ENCODE peak calls at places on chromosomes 6 and 20, in four cellular contexts. W is progenitor cell of endocrine pancreas, C is BJ, Q is fibroblast of lung. N is an unnamed sample.

GRCh38 chr20:49584418-49585382 is 16.8 kb upstream of the PTGIS start:
- DNase-seq in W (no peak), C (no peak), Q (no peak), N (no peak)

GRCh38 chr20:25316506-25317190 is 68.8 kb downstream of the PYGB start:
- DNase-seq in W (no peak), C (no peak), Q (no peak), N (no peak)

GRCh38 chr6:37566209-37566859 is 66.6 kb upstream of the CCDC167 start:
- DNase-seq in W (peak), C (no peak), Q (peak), N (no peak)

GRCh38 chr6:113591896-113592827 is 265.0 kb upstream of the MARCKS start:
- DNase-seq in W (no peak), C (no peak), Q (peak), N (no peak)

GRCh38 chr6:69835414-69836179 is 30.8 kb upstream of the COL19A1 start:
- DNase-seq in W (no peak), C (peak), Q (peak), N (peak)

GRCh38 chr6:97187951-97188350 is 95.1 kb downstream of the MMS22L start:
- DNase-seq in W (no peak), C (no peak), Q (no peak), N (no peak)

GRCh38 chr20:44019638-44020335 is 105.1 kb downstream of the TOX2 start:
- DNase-seq in W (no peak), C (no peak), Q (peak), N (no peak)

GRCh38 chr6:113011389-113011788 is 664.3 kb downstream of the RFPL4B start:
- DNase-seq in W (no peak), C (no peak), Q (peak), N (no peak)

GRCh38 chr6:3451498-3451897 is 5.4 kb downstream of the SLC22A23 start:
- DNase-seq in W (no peak), C (no peak), Q (no peak), N (no peak)

GRCh38 chr20:10221022-10221421 is 2.4 kb downstream of the SNAP25 start:
- DNase-seq in W (no peak), C (no peak), Q (no peak), N (no peak)

GRCh38 chr20:56788671-56789610 is 159.8 kb downstream of the TFAP2C start:
- DNase-seq in W (no peak), C (no peak), Q (no peak), N (no peak)

GRCh38 chr6:150169609-150170008 is 26.8 kb downstream of the PPP1R14C start:
- DNase-seq in W (no peak), C (peak), Q (peak), N (no peak)

GRCh38 chr6:100538086-100538485 is 73.4 kb upstream of the SIM1 start:
- DNase-seq in W (no peak), C (no peak), Q (no peak), N (no peak)

GRCh38 chr6:30160391-30160790 is 620 bp downstream of the TRIM10 start:
- DNase-seq in W (no peak), C (no peak), Q (no peak), N (no peak)

GRCh38 chr6:113120214-113120576 is 737.0 kb upstream of the MARCKS start:
- DNase-seq in W (no peak), C (peak), Q (peak), N (peak)

GRCh38 chr6:15036690-15037245 is 209.1 kb upstream of the JARID2 start:
- DNase-seq in W (no peak), C (no peak), Q (no peak), N (no peak)

GRCh38 chr6:18668994-18669393 is 281.8 kb downstream of the RNF144B start:
- DNase-seq in W (no peak), C (no peak), Q (no peak), N (no peak)

GRCh38 chr6:158329531-158329930 is 17.3 kb downstream of the TULP4 start:
- DNase-seq in W (no peak), C (no peak), Q (no peak), N (no peak)

GRCh38 chr6:35491558-35492541 is 5.0 kb downstream of the TEAD3 start:
- DNase-seq in W (no peak), C (no peak), Q (peak), N (no peak)

GRCh38 chr6:14441371-14441781 is 323.8 kb downstream of the CD83 start:
- DNase-seq in W (no peak), C (peak), Q (peak), N (peak)

GRCh38 chr6:141158740-141159139 is 974.0 kb upstream of the GJE1 start:
- DNase-seq in W (no peak), C (peak), Q (no peak), N (no peak)

GRCh38 chr6:169097336-169098052 is 156.2 kb downstream of the THBS2 start:
- DNase-seq in W (no peak), C (peak), Q (peak), N (peak)

GRCh38 chr6:159654483-159655098 is 38.5 kb downstream of the SOD2 start:
- DNase-seq in W (no peak), C (peak), Q (peak), N (peak)

GRCh38 chr20:14583413-14583812 is 246.0 kb upstream of the FLRT3 start:
- DNase-seq in W (no peak), C (no peak), Q (no peak), N (no peak)

GRCh38 chr20:48733296-48733790 is 94.5 kb downstream of the PREX1 start:
- DNase-seq in W (no peak), C (no peak), Q (no peak), N (no peak)

GRCh38 chr6:73577605-73578160 is 56.9 kb upstream of the EEF1A1 start:
- DNase-seq in W (no peak), C (no peak), Q (no peak), N (no peak)

GRCh38 chr6:43800746-43801488 is 30.9 kb downstream of the VEGFA start:
- DNase-seq in W (no peak), C (no peak), Q (no peak), N (no peak)

GRCh38 chr6:21438986-21439352 is 154.6 kb upstream of the SOX4 start:
- DNase-seq in W (no peak), C (no peak), Q (no peak), N (no peak)

GRCh38 chr20:49344975-49345374 is 67.1 kb upstream of the ZNFX1 start:
- DNase-seq in W (no peak), C (peak), Q (peak), N (peak)

GRCh38 chr6:40599580-40599979 is 12.4 kb upstream of the LRFN2 start:
- DNase-seq in W (peak), C (no peak), Q (no peak), N (no peak)

GRCh38 chr6:10529231-10529801 is 8.2 kb downstream of the GCNT2 start:
- DNase-seq in W (no peak), C (no peak), Q (no peak), N (no peak)

GRCh38 chr20:35192071-35192872 is 20.4 kb downstream of the PROCR start:
- DNase-seq in W (no peak), C (no peak), Q (no peak), N (no peak)

GRCh38 chr6:87473419-87473903 is 687 bp downstream of the SLC35A1 start:
- DNase-seq in W (no peak), C (no peak), Q (peak), N (peak)

GRCh38 chr20:62064788-62065668 is 653 bp downstream of the TAF4 start:
- DNase-seq in W (no peak), C (no peak), Q (no peak), N (no peak)

GRCh38 chr20:2578430-2579192 is 42.2 kb downstream of the TMC2 start:
- DNase-seq in W (no peak), C (no peak), Q (no peak), N (no peak)

GRCh38 chr6:48628316-48628715 is 517.3 kb upstream of the PTCHD4 start:
- DNase-seq in W (no peak), C (peak), Q (no peak), N (no peak)

GRCh38 chr6:48630511-48630910 is 519.5 kb upstream of the PTCHD4 start:
- DNase-seq in W (no peak), C (no peak), Q (no peak), N (no peak)

GRCh38 chr6:48626421-48626820 is 515.4 kb upstream of the PTCHD4 start:
- DNase-seq in W (no peak), C (no peak), Q (no peak), N (no peak)

DNA sequence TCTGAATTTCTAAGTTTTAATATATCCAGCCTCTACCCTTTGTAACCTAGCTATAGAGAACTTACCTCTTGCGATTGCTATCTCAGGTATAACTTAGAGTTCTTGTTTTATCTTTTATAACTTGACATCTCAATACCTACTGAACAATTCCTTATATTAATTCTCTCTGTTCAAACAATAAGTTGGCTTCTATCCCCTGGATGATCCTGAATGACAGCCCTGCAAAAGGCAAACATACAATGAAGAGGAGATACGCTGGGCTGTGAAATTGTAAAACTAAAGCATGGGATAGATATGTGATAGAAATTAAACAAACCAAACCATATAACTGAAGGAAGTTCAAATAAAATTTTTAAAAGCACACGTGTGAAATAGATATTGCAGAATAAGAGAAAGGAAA is 513.6 kb upstream of the PTCHD4 start:
- DNase-seq in W (no peak), C (no peak), Q (no peak), N (no peak)
- TF ChIP-seq CTCF in W (no peak), C (no peak), Q (no peak), N (no peak)

DNA sequence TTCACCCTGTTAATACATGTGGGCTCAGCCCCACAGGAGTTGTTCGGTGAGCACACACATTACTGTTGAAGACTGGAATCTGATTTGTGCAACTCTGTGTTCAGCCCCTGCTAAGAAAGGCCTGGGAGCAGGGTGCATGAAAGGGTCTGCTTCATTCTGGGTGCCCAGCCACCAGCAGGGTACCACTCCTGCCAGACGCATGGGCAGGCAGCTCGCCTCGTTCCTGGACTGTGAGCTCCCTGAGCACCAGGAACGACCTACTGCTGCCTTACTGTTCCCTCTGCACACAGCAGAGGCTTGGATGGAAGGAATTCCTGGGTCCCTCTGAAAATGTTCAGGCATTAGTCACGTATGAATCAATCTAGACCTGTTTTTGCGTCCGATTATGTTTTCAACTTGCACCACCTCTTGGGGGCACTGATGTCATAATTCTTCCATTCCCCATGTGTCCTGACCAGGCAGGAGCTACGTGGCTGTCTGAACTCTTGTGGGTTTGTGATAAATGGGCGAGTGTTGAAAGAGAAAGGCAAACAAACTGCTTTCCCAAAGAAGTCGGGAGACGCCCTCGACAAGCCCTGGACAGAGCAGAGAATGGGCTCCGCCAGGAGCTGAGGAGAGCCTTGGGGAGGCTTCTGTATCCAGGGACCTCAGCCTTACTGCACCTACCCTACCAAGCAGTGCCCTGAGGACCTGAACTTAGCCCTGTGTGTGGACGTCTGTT is 123.9 kb downstream of the LY86 start:
- DNase-seq in W (no peak), C (no peak), Q (peak), N (no peak)
- TF ChIP-seq CTCF in W (peak), C (no peak), Q (peak), N (no peak)

DNA sequence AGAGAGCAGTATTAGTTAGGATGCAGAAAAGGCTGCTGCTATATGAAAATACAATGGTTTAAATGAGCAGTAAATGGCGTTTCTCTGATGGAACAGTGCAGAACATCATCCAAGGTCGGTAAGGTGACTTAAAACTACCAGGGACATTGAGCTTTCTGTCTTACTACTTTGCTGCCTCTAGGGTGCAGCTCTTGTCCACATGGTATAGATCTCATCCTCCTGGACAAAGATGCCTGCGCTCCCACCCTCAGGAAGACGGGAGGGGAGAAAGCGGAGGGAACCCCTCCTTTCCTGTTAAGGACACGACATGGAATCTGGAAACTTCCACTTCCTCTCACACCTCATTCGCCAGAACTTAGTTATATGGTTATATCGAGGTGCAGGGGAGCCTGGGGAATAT is 224.4 kb upstream of the TSHZ2 start:
- DNase-seq in W (no peak), C (no peak), Q (peak), N (no peak)
- TF ChIP-seq CTCF in W (peak), C (no peak), Q (peak), N (peak)

GRCh38 chr20:36663026-36663425 is 17.0 kb upstream of the SLA2 start:
- DNase-seq in W (no peak), C (no peak), Q (no peak), N (no peak)

GRCh38 chr20:36670665-36671357 is 24.8 kb upstream of the SLA2 start:
- DNase-seq in W (no peak), C (no peak), Q (no peak), N (no peak)

DNA sequence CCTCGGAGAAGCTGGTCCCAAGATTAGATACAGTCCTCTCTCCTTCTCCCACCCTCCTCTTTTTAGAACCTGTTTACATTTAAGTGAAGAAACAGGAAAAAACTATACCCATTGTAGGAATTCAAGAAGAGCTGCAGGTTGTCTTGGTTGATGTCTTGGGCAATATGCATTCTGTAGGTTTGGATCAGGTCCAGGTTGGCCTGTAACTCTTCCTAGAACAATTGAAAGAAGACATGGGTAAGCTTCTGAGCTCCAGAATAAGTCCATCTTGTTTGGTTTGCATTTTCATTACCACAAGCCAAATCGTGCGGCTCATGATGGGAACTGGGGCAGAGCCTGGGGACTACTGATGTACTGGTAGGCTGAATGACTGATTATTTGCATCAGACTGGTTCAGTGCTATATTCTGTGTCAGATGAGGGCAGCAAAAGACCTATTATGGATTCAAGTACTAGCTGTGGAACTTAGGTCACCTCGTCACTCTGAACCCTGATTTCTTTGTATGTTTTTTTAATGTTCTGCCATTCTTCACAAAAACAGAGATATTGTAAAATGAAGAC is 20.3 kb upstream of the SLA2 start:
- DNase-seq in W (no peak), C (no peak), Q (peak), N (no peak)
- TF ChIP-seq CTCF in W (no peak), C (no peak), Q (peak), N (peak)

DNA sequence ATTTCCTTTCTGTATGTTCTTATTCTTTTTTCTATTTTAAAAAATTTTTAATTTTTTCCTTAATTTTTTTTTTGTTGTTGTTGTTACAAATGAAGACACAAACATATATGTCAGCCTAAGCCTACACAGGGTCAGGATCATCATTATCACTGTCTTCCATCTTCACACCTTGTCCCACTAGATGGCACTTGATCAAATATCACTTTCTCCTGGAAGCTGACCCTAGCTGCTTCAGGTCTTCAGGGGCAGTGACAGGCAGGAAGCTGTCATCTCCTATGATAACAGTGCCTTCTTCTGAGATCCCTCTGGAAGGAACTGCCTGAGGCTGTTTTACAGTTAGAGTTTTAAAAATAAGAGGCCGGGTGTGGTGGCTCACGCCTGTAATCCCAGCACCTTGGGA is 70.2 kb upstream of the EEF1E1 start:
- DNase-seq in W (no peak), C (no peak), Q (no peak), N (no peak)
- TF ChIP-seq CTCF in W (no peak), C (no peak), Q (no peak), N (no peak)

DNA sequence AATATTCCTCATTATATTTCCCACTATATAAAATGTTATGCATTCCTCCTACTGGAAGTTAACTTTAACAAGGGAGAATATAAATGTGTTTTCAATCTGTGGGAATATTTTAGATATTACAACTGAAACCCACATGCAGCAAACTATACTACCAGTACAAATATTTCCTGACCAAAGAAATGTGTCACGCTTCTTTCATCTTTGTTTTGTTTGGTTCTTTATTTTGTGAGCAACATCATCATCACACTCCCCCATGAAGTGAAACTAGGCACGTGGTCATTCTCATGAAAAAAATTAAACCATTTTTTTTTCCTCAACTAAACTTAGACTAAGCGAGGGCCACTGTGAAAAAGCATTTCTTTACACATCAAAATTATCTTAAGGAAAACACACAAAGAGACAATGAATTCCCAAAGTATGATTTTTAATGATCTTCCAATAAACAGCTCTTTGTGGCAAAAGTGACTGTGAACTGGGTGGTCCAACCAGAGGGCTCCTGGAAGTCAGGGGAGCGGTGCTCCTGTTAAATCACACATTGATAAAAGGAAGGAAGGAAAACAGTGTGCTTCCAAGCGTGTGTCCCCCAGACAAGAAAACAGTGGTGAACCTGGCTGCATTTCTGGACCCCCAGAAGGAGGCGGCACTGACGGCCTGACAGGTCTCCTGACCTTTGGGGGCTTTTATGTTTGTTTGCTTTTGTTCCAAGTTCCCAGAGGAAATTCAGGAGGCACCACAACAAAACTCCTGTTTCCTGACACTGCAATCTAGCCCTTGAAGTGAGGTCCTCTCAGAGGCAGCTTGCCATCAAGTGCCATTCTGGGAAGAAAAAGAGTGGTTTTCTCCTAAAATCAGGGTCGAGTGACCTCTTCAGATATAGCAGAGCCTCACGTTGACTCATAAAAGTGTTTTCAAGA is 166.8 kb upstream of the FOXQ1 start:
- DNase-seq in W (no peak), C (peak), Q (peak), N (peak)
- TF ChIP-seq CTCF in W (no peak), C (no peak), Q (no peak), N (no peak)

GRCh38 chr20:59738851-59739250 is 134.5 kb downstream of the PHACTR3 start:
- DNase-seq in W (no peak), C (no peak), Q (no peak), N (no peak)

GRCh38 chr20:59737073-59737691 is 132.8 kb downstream of the PHACTR3 start:
- DNase-seq in W (no peak), C (no peak), Q (no peak), N (no peak)

GRCh38 chr20:59735917-59736316 is 131.6 kb downstream of the PHACTR3 start:
- DNase-seq in W (peak), C (no peak), Q (no peak), N (no peak)

GRCh38 chr20:59736366-59736765 is 132.0 kb downstream of the PHACTR3 start:
- DNase-seq in W (no peak), C (no peak), Q (no peak), N (no peak)

GRCh38 chr20:59737816-59738215 is 133.5 kb downstream of the PHACTR3 start:
- DNase-seq in W (no peak), C (no peak), Q (no peak), N (no peak)
- TF ChIP-seq CTCF in W (no peak), C (no peak), Q (no peak), N (no peak)

GRCh38 chr6:42175860-42176259 is 2.7 kb downstream of the GUCA1A start:
- DNase-seq in W (no peak), C (no peak), Q (no peak), N (no peak)
- TF ChIP-seq CTCF in W (peak), C (peak), Q (peak), N (no peak)

GRCh38 chr20:46545077-46545826 is 5.2 kb downstream of the OCSTAMP start:
- DNase-seq in W (no peak), C (no peak), Q (peak), N (no peak)

GRCh38 chr20:46545827-46546138 is 4.7 kb downstream of the OCSTAMP start:
- DNase-seq in W (no peak), C (no peak), Q (no peak), N (no peak)

GRCh38 chr20:46543033-46543432 is 7.4 kb downstream of the OCSTAMP start:
- DNase-seq in W (no peak), C (no peak), Q (no peak), N (no peak)

GRCh38 chr20:46543959-46544358 is 6.5 kb downstream of the OCSTAMP start:
- DNase-seq in W (no peak), C (no peak), Q (no peak), N (no peak)

GRCh38 chr20:46544576-46544975 is 5.9 kb downstream of the OCSTAMP start:
- DNase-seq in W (no peak), C (no peak), Q (peak), N (no peak)
- TF ChIP-seq CTCF in W (no peak), C (no peak), Q (peak), N (peak)

N was measured in AG09319.